ENCODE peak calls at places on chromosomes 6 and 20, in five cellular contexts. W, D, O, P and B are unnamed samples.
A peak's percentile ranks its signal among the peaks of the same experiment; 100 is the strongest.

GRCh38 chr6:92887871-92888270 is 531.5 kb downstream of the EPHA7 start:
- DNase-seq in W (no peak), O (no peak), P (no peak), D (no peak), B (no peak)

GRCh38 chr6:37514377-37514776 is 14.7 kb upstream of the CCDC167 start:
- DNase-seq in P (no peak), W (peak; percentile 77), D (no peak), O (no peak), B (no peak)

GRCh38 chr6:142681099-142681498 is 263.9 kb downstream of the HIVEP2 start:
- DNase-seq in P (no peak), D (no peak), W (no peak), O (no peak), B (no peak)

GRCh38 chr20:37247547-37247946 is 14.1 kb downstream of the GHRH start:
- DNase-seq in P (no peak), W (no peak), O (no peak), D (no peak), B (no peak)

GRCh38 chr6:56756219-56756789 is 113.6 kb upstream of the DST start:
- DNase-seq in P (no peak), W (no peak), D (no peak), O (no peak), B (no peak)

GRCh38 chr20:38724603-38725457 is 544 bp downstream of the SLC32A1 start:
- DNase-seq in D (no peak), O (no peak), P (no peak), W (no peak), B (peak; percentile 32)

GRCh38 chr6:129104560-129104959 is 221.6 kb downstream of the LAMA2 start:
- DNase-seq in P (no peak), D (no peak), W (no peak), O (no peak), B (no peak)

GRCh38 chr6:43715056-43715788 is 27.6 kb upstream of the MRPS18A start:
- DNase-seq in O (no peak), W (no peak), P (no peak), D (no peak), B (no peak)

GRCh38 chr6:125197795-125198269 is 44.3 kb downstream of the TPD52L1 start:
- DNase-seq in P (peak; percentile 91), O (no peak), W (peak; percentile 71), D (peak; percentile 84), B (no peak)

GRCh38 chr6:52727908-52728307 is 35.4 kb downstream of the GSTA2 start:
- DNase-seq in O (no peak), P (no peak), W (no peak), D (no peak), B (no peak)

GRCh38 chr6:126335210-126335609 is 4.7 kb upstream of the CENPW start:
- DNase-seq in O (no peak), W (no peak), P (no peak), D (no peak), B (no peak)

GRCh38 chr20:63032026-63032800 is 25.4 kb upstream of the BHLHE23 start:
- DNase-seq in D (peak; percentile 20), W (no peak), P (no peak), O (peak; percentile 32), B (no peak)

GRCh38 chr6:68967549-68968300 is 332.6 kb downstream of the ADGRB3 start:
- DNase-seq in P (peak; percentile 66), D (peak; percentile 47), W (peak; percentile 64), O (peak; percentile 55), B (no peak)

GRCh38 chr6:127855542-127856159 is 45.2 kb downstream of the THEMIS start:
- DNase-seq in P (no peak), W (peak; percentile 71), O (no peak), D (no peak), B (no peak)

GRCh38 chr6:136466789-136467585 is 83.2 kb downstream of the MAP7 start:
- DNase-seq in P (no peak), D (no peak), O (no peak), W (no peak), B (no peak)

GRCh38 chr6:82251942-82252341 is 4.4 kb upstream of the IBTK start:
- DNase-seq in W (peak; percentile 68), D (no peak), O (no peak), P (no peak), B (peak; percentile 17)

GRCh38 chr6:40550096-40550731 is 37.0 kb downstream of the LRFN2 start:
- DNase-seq in O (no peak), P (no peak), D (no peak), W (peak; percentile 27), B (no peak)

GRCh38 chr6:43229803-43230239 is 540 bp upstream of the DNPH1 start:
- DNase-seq in D (no peak), O (no peak), P (no peak), W (no peak), B (no peak)

GRCh38 chr6:149470948-149471347 is 13.9 kb downstream of the ZC3H12D start:
- DNase-seq in O (no peak), D (no peak), W (no peak), P (no peak), B (no peak)

GRCh38 chr20:10179574-10180298 is 38.9 kb upstream of the SNAP25 start:
- DNase-seq in W (peak; percentile 10), D (no peak), P (no peak), O (no peak), B (no peak)

GRCh38 chr20:1757072-1757471 is 99.5 kb upstream of the SIRPG start:
- DNase-seq in O (no peak), W (peak; percentile 5), P (no peak), D (no peak), B (no peak)

GRCh38 chr6:158571826-158572652 is 12.1 kb downstream of the TMEM181 start:
- DNase-seq in P (no peak), W (peak; percentile 5), D (no peak), O (no peak), B (no peak)

GRCh38 chr6:1001655-1002349 is 308.9 kb upstream of the EXOC2 start:
- DNase-seq in P (no peak), O (no peak), W (no peak), D (no peak), B (no peak)

GRCh38 chr6:34146801-34147592 is 1.1 kb upstream of the GRM4 start:
- DNase-seq in P (peak; percentile 23), O (peak; percentile 38), D (peak; percentile 25), W (peak; percentile 67), B (no peak)

GRCh38 chr6:28212510-28213212 is 12.4 kb upstream of the ZSCAN9 start:
- DNase-seq in O (no peak), P (no peak), D (no peak), W (peak; percentile 93), B (no peak)
- TF ChIP-seq CTCF in O (no peak), P (no peak), D (no peak), W (no peak), B (no peak)

GRCh38 chr20:46461808-46462207 is 51.6 kb downstream of the ZNF334 start:
- DNase-seq in P (no peak), O (no peak), D (no peak), W (no peak), B (no peak)
- TF ChIP-seq CTCF in P (no peak), O (no peak), D (no peak), W (no peak), B (no peak)

GRCh38 chr6:140968062-140968461 is 1164.7 kb upstream of the GJE1 start:
- DNase-seq in W (no peak), D (no peak), P (no peak), O (no peak), B (no peak)

GRCh38 chr6:140966676-140967075 is 1166.0 kb upstream of the GJE1 start:
- DNase-seq in P (no peak), W (peak; percentile 55), D (no peak), O (no peak), B (no peak)

GRCh38 chr6:140970485-140970884 is 1162.2 kb upstream of the GJE1 start:
- DNase-seq in O (no peak), D (no peak), P (no peak), W (no peak), B (no peak)
- TF ChIP-seq CTCF in O (no peak), D (no peak), P (no peak), W (no peak), B (no peak)

DNA sequence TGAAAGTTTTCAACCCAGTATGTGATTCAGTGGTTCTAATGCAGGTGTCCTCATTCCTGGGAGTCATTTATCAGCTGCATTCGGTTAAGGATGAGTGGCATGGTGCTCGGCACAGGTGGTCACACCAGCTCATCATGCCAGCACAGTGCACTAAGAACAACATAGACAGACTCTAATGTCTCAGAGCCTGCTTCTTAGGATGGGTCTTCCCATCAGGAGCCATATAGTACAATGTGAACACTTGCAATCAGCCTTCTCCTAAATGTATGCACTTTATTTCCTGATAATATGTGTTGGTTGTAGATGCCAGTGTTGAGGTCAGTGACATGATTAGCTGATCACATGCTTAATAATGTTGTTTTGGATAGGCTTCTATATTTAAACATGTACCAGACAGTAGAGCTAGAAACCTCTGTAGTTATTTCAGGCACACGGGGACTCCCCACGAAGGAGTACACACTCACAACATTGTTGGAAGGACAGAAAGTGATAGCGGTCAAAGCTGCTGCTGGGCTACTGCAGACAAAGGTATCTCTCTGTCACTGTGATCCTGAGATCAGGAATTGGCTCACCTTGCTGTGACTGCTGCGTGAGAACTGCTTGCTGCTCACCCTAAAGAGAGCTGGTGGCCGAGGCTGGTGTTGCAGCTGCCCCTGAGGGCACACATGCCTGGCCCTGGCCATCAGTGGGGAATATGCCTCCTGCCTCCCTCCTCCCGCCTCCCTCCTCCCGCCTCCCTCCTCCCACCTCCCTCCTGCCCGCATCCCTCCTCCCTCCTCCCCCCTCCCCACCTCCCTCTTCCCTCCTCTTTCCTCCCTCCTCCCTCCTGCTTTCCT is 195.4 kb downstream of the SMOC2 start:
- DNase-seq in P (no peak), W (no peak), D (no peak), O (no peak), B (no peak)
- TF ChIP-seq CTCF in P (no peak), W (no peak), D (no peak), O (no peak), B (no peak)

DNA sequence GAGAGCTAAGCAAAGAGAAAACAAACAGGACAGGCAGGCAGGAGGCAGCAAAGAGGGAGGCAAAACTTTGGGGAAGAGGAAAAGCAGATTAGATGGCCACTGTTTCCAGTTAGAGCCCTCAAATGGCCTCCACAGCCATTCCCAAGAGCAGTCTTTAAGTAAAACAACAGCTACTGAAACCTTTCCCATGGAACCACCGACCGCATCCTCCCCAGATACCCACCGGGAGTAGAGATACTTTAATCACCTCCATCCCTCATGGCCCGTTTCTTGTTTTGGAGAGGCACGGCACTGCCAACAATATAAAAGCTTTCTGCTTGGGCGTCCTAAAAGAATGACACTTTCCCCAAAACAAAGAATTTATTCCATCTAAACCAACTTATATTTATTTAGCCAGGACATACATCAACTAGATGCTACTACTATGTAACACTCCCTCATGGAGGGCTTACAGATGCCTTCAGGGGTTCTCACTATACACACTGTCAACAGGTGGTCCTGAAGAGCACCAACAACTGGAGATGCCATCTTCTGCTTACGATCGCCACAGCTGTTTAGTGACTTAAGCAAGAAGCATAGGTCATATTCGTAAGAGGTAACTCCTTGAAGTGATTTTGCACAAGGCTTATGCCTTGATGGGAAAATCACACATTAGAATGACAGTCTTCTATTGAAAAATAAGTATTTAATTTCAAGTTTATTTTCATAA is 43.4 kb downstream of the CNKSR3 start:
- DNase-seq in O (no peak), W (no peak), P (no peak), D (no peak), B (no peak)
- TF ChIP-seq CTCF in O (no peak), W (no peak), P (no peak), D (no peak), B (no peak)